ENCODE peak calls at places on chromosomes 2 and 18, in nine cellular contexts. O, P, J, V, W, S, X, L and Q are unnamed samples.

GRCh38 chr18:36451454-36452251 is 154.1 kb downstream of the FHOD3 start:
- DNase-seq in O (no peak), P (no peak), J (no peak), V (no peak), W (no peak), S (no peak), X (no peak), L (no peak), Q (no peak)

GRCh38 chr2:107932483-107932882 is 53.8 kb upstream of the SLC5A7 start:
- DNase-seq in O (no peak), P (no peak), J (no peak), V (no peak), W (peak), S (no peak), X (no peak), L (no peak), Q (no peak)

GRCh38 chr2:99643824-99644787 is 154.3 kb upstream of the REV1 start:
- DNase-seq in O (no peak), P (no peak), J (peak), V (no peak), W (no peak), S (no peak), X (peak), L (no peak), Q (no peak)

GRCh38 chr18:74378179-74378682 is 62.6 kb downstream of the C18orf63 start:
- DNase-seq in O (no peak), P (no peak), J (no peak), V (no peak), W (no peak), S (no peak), X (peak), L (no peak), Q (no peak)

GRCh38 chr2:53505814-53506213 is 261.8 kb upstream of the CHAC2 start:
- DNase-seq in O (peak), P (no peak), J (no peak), V (no peak), W (no peak), S (no peak), X (no peak), L (no peak), Q (no peak)

GRCh38 chr2:191280834-191281756 is 35.9 kb downstream of the MYO1B start:
- DNase-seq in O (no peak), P (no peak), J (no peak), V (no peak), W (no peak), S (no peak), X (no peak), L (no peak), Q (no peak)

GRCh38 chr2:222318026-222318711 is 19.4 kb upstream of the PAX3 start:
- DNase-seq in O (no peak), P (no peak), J (peak), V (no peak), W (no peak), S (no peak), X (peak), L (no peak), Q (peak)

GRCh38 chr18:45783097-45784075 is 42.1 kb upstream of the SIGLEC15 start:
- DNase-seq in O (peak), P (no peak), J (no peak), V (no peak), W (peak), S (no peak), X (no peak), L (no peak), Q (no peak)

GRCh38 chr2:218418321-218418716 is 604 bp upstream of the VIL1 start:
- DNase-seq in O (no peak), P (no peak), J (no peak), V (no peak), W (no peak), S (no peak), X (no peak), L (no peak), Q (no peak)

GRCh38 chr18:52484977-52485376 is 145.0 kb downstream of the DCC start:
- DNase-seq in O (no peak), P (no peak), J (no peak), V (no peak), W (no peak), S (no peak), X (no peak), L (no peak), Q (no peak)

GRCh38 chr2:53498210-53498609 is 269.4 kb upstream of the CHAC2 start:
- DNase-seq in O (no peak), P (no peak), J (no peak), V (no peak), W (peak), S (no peak), X (peak), L (no peak), Q (no peak)

GRCh38 chr2:107712857-107713256 is 113.8 kb upstream of the RGPD4 start:
- DNase-seq in O (no peak), P (no peak), J (no peak), V (no peak), W (no peak), S (no peak), X (no peak), L (no peak), Q (no peak)

GRCh38 chr18:50558157-50558556 is 1.7 kb upstream of the MAPK4 start:
- DNase-seq in O (no peak), P (no peak), J (no peak), V (no peak), W (no peak), S (no peak), X (no peak), L (no peak), Q (no peak)

GRCh38 chr2:13091463-13091862 is 374.7 kb downstream of the TRIB2 start:
- DNase-seq in O (no peak), P (no peak), J (no peak), V (no peak), W (no peak), S (no peak), X (peak), L (no peak), Q (no peak)

GRCh38 chr2:190376083-190376482 is 32.1 kb upstream of the MFSD6 start:
- DNase-seq in O (no peak), P (no peak), J (no peak), V (no peak), W (no peak), S (no peak), X (no peak), L (no peak), Q (no peak)

GRCh38 chr2:37809525-37809924 is 115.6 kb upstream of the RMDN2 start:
- DNase-seq in O (no peak), P (no peak), J (no peak), V (no peak), W (peak), S (no peak), X (peak), L (no peak), Q (no peak)

GRCh38 chr18:79528846-79529245 is 133.1 kb downstream of the NFATC1 start:
- DNase-seq in O (no peak), P (peak), J (peak), V (peak), W (peak), S (peak), X (peak), L (peak), Q (no peak)